ENCODE peak calls at places on chromosomes 1 and 21, in seven cellular contexts. Z is T-cell; T is activated naive CD4-positive, alpha-beta T cell treated with Interleukin-2 at 50 U/mL for 16 hours; S is SHP77; Y is astrocyte of the cerebellum; Q is stimulated activated naive CD4-positive, alpha-beta T cell; E is endothelial cell of umbilical vein. G is an unnamed sample.

GRCh38 chr1:84298688-84299535 is 2.6 kb upstream of the SAMD13 start:
- DNase-seq in Z (no peak), T (peak), S (peak), Y (no peak), Q (peak), E (peak), G (peak)

GRCh38 chr21:38985423-38986378 is 180.0 kb downstream of the ETS2 start:
- DNase-seq in Z (no peak), T (peak), S (peak), Y (peak), Q (no peak), E (no peak), G (no peak)

GRCh38 chr1:166391677-166392076 is 224.9 kb upstream of the FAM78B start:
- DNase-seq in Z (no peak), T (no peak), S (no peak), Y (no peak), Q (no peak), E (no peak), G (no peak)

GRCh38 chr1:92961896-92962752 is 862 bp upstream of the DIPK1A start:
- DNase-seq in Z (peak), T (peak), S (no peak), Y (peak), Q (peak), E (peak), G (peak)

GRCh38 chr1:24112381-24113169 is 640 bp upstream of the MYOM3 start:
- DNase-seq in Z (peak), T (peak), S (peak), Y (peak), Q (no peak), E (peak), G (no peak)

GRCh38 chr21:26273686-26274313 is 103.2 kb upstream of the APP start:
- DNase-seq in Z (no peak), T (no peak), S (no peak), Y (no peak), Q (no peak), E (no peak), G (no peak)

GRCh38 chr1:157084720-157085119 is 14.9 kb downstream of the ETV3L start:
- DNase-seq in Z (no peak), T (no peak), S (no peak), Y (no peak), Q (no peak), E (no peak), G (no peak)

GRCh38 chr1:18632711-18633427 is 2.2 kb downstream of the PAX7 start:
- DNase-seq in Z (no peak), T (no peak), S (no peak), Y (no peak), Q (no peak), E (no peak), G (no peak)

GRCh38 chr1:221157026-221157761 is 278.0 kb downstream of the HLX start:
- DNase-seq in Z (no peak), T (no peak), S (peak), Y (no peak), Q (no peak), E (no peak), G (no peak)

GRCh38 chr1:50707824-50708223 is 252.2 kb downstream of the FAF1 start:
- DNase-seq in Z (no peak), T (no peak), S (no peak), Y (no peak), Q (no peak), E (no peak), G (no peak)

GRCh38 chr1:98072047-98072446 is 151.2 kb upstream of the DPYD start:
- DNase-seq in Z (no peak), T (no peak), S (no peak), Y (no peak), Q (no peak), E (no peak), G (no peak)

GRCh38 chr1:23751050-23751814 is 8.0 kb downstream of the ELOA start:
- DNase-seq in Z (no peak), T (peak), S (peak), Y (peak), Q (peak), E (peak), G (peak)

GRCh38 chr1:5717031-5717682 is 275.1 kb downstream of the NPHP4 start:
- DNase-seq in Z (no peak), T (no peak), S (no peak), Y (no peak), Q (no peak), E (no peak), G (no peak)

GRCh38 chr1:39685071-39685470 is 6.2 kb downstream of the HPCAL4 start:
- DNase-seq in Z (no peak), T (no peak), S (no peak), Y (no peak), Q (no peak), E (no peak), G (no peak)

GRCh38 chr1:99855914-99856450 is 5.8 kb downstream of the AGL start:
- DNase-seq in Z (no peak), T (no peak), S (no peak), Y (no peak), Q (no peak), E (no peak), G (no peak)

GRCh38 chr1:46246548-46247432 is 773 bp upstream of the RAD54L start:
- DNase-seq in Z (peak), T (peak), S (peak), Y (peak), Q (no peak), E (no peak), G (peak)

GRCh38 chr1:205914730-205915129 is 28.5 kb downstream of the SLC26A9 start:
- DNase-seq in Z (no peak), T (no peak), S (no peak), Y (no peak), Q (no peak), E (no peak), G (no peak)

GRCh38 chr1:70586046-70586445 is 175.0 kb downstream of the CTH start:
- DNase-seq in Z (no peak), T (no peak), S (no peak), Y (no peak), Q (no peak), E (no peak), G (no peak)

GRCh38 chr1:34426325-34426896 is 249.7 kb downstream of the C1orf94 start:
- DNase-seq in Z (no peak), T (no peak), S (no peak), Y (no peak), Q (no peak), E (no peak), G (no peak)

GRCh38 chr1:173113015-173113741 is 62.4 kb upstream of the TNFSF18 start:
- DNase-seq in Z (no peak), T (no peak), S (no peak), Y (no peak), Q (no peak), E (peak), G (no peak)

GRCh38 chr1:233343262-233343661 is 15.7 kb downstream of the MAP3K21 start:
- DNase-seq in Z (no peak), T (no peak), S (no peak), Y (no peak), Q (no peak), E (no peak), G (no peak)

GRCh38 chr1:22238356-22239224 is 95.7 kb upstream of the WNT4 start:
- DNase-seq in Z (no peak), T (no peak), S (no peak), Y (no peak), Q (no peak), E (no peak), G (no peak)

GRCh38 chr1:165114022-165114888 is 242.3 kb downstream of the LMX1A start:
- DNase-seq in Z (no peak), T (no peak), S (peak), Y (peak), Q (no peak), E (peak), G (no peak)

GRCh38 chr1:170623171-170623570 is 40.8 kb upstream of the PRRX1 start:
- DNase-seq in Z (no peak), T (no peak), S (no peak), Y (peak), Q (no peak), E (no peak), G (no peak)